ENCODE peak calls at places on chromosomes 13 and 19, in eight cellular contexts. One of them, this sample, is unnamed.

GRCh38 chr13:82636119-82636518 is 1246.2 kb downstream of the SLITRK1 start:
- DNase-seq in IMR-90: peak; percentile 9
- DNase-seq in thyroid gland: no peak
- DNase-seq in heart left ventricle: no peak
- DNase-seq in HCT116: no peak
- DNase-seq in NB4: peak; percentile 31
- DNase-seq in body of pancreas: no peak
- DNase-seq in transverse colon: no peak
- DNase-seq in this sample: no peak

GRCh38 chr19:39814595-39814994 is 19.4 kb downstream of the DYRK1B start:
- DNase-seq in IMR-90: no peak
- DNase-seq in thyroid gland: no peak
- DNase-seq in heart left ventricle: no peak
- DNase-seq in HCT116: no peak
- DNase-seq in NB4: no peak
- DNase-seq in body of pancreas: no peak
- DNase-seq in transverse colon: no peak
- DNase-seq in this sample: no peak

GRCh38 chr19:1512671-1513491 is at the start of gene ADAMTSL5:
- DNase-seq in IMR-90: peak; percentile 28
- DNase-seq in thyroid gland: no peak
- DNase-seq in heart left ventricle: peak; percentile 78
- DNase-seq in HCT116: no peak
- DNase-seq in NB4: peak; percentile 74
- DNase-seq in body of pancreas: peak; percentile 45
- DNase-seq in transverse colon: peak; percentile 84
- DNase-seq in this sample: no peak

GRCh38 chr19:13986348-13986904 is 19.7 kb downstream of the RFX1 start:
- DNase-seq in IMR-90: peak; percentile 72
- DNase-seq in thyroid gland: peak; percentile 69
- DNase-seq in heart left ventricle: peak; percentile 91
- DNase-seq in HCT116: no peak
- DNase-seq in NB4: peak; percentile 97
- DNase-seq in body of pancreas: peak; percentile 67
- DNase-seq in transverse colon: peak; percentile 90
- DNase-seq in this sample: peak; percentile 76

GRCh38 chr19:4722671-4723464 is 774 bp downstream of the DPP9 start:
- DNase-seq in IMR-90: peak; percentile 53
- DNase-seq in thyroid gland: peak; percentile 17
- DNase-seq in heart left ventricle: peak; percentile 63
- DNase-seq in HCT116: no peak
- DNase-seq in NB4: peak; percentile 59
- DNase-seq in body of pancreas: peak; percentile 40
- DNase-seq in transverse colon: no peak
- DNase-seq in this sample: no peak

GRCh38 chr13:79459906-79460305 is 21.0 kb upstream of the NDFIP2 start:
- DNase-seq in IMR-90: peak; percentile 25
- DNase-seq in thyroid gland: no peak
- DNase-seq in heart left ventricle: no peak
- DNase-seq in HCT116: no peak
- DNase-seq in NB4: no peak
- DNase-seq in body of pancreas: no peak
- DNase-seq in transverse colon: no peak
- DNase-seq in this sample: no peak

GRCh38 chr13:66691149-66691548 is 539.0 kb downstream of the PCDH9 start:
- DNase-seq in IMR-90: no peak
- DNase-seq in thyroid gland: no peak
- DNase-seq in heart left ventricle: no peak
- DNase-seq in HCT116: no peak
- DNase-seq in NB4: no peak
- DNase-seq in body of pancreas: no peak
- DNase-seq in transverse colon: no peak
- DNase-seq in this sample: no peak

GRCh38 chr19:7356899-7357627 is 8.3 kb downstream of the ARHGEF18 start:
- DNase-seq in IMR-90: no peak
- DNase-seq in thyroid gland: no peak
- DNase-seq in heart left ventricle: no peak
- DNase-seq in HCT116: no peak
- DNase-seq in NB4: peak; percentile 34
- DNase-seq in body of pancreas: no peak
- DNase-seq in transverse colon: no peak
- DNase-seq in this sample: no peak

GRCh38 chr19:13692096-13692495 is 72.2 kb upstream of the MRI1 start:
- DNase-seq in IMR-90: peak; percentile 60
- DNase-seq in thyroid gland: peak; percentile 91
- DNase-seq in heart left ventricle: no peak
- DNase-seq in HCT116: no peak
- DNase-seq in NB4: no peak
- DNase-seq in body of pancreas: no peak
- DNase-seq in transverse colon: no peak
- DNase-seq in this sample: no peak

GRCh38 chr13:34967851-34968562 is 25.9 kb downstream of the NBEA start:
- DNase-seq in IMR-90: no peak
- DNase-seq in thyroid gland: no peak
- DNase-seq in heart left ventricle: no peak
- DNase-seq in HCT116: no peak
- DNase-seq in NB4: no peak
- DNase-seq in body of pancreas: no peak
- DNase-seq in transverse colon: no peak
- DNase-seq in this sample: no peak

GRCh38 chr19:37928527-37929286 is 21.7 kb downstream of the SIPA1L3 start:
- DNase-seq in IMR-90: no peak
- DNase-seq in thyroid gland: no peak
- DNase-seq in heart left ventricle: no peak
- DNase-seq in HCT116: no peak
- DNase-seq in NB4: peak; percentile 63
- DNase-seq in body of pancreas: no peak
- DNase-seq in transverse colon: no peak
- DNase-seq in this sample: no peak

GRCh38 chr19:53308339-53308811 is 25.2 kb upstream of the ZNF845 start:
- DNase-seq in IMR-90: no peak
- DNase-seq in thyroid gland: peak; percentile 44
- DNase-seq in heart left ventricle: no peak
- DNase-seq in HCT116: no peak
- DNase-seq in NB4: no peak
- DNase-seq in body of pancreas: peak; percentile 17
- DNase-seq in transverse colon: no peak
- DNase-seq in this sample: no peak

GRCh38 chr19:51372649-51373504 is at the start of gene NKG7:
- DNase-seq in IMR-90: no peak
- DNase-seq in thyroid gland: no peak
- DNase-seq in heart left ventricle: no peak
- DNase-seq in HCT116: no peak
- DNase-seq in NB4: peak; percentile 99
- DNase-seq in body of pancreas: no peak
- DNase-seq in transverse colon: no peak
- DNase-seq in this sample: no peak

GRCh38 chr13:93227906-93228801 is 1.5 kb downstream of the GPC6 start:
- DNase-seq in IMR-90: peak; percentile 87
- DNase-seq in thyroid gland: peak; percentile 10
- DNase-seq in heart left ventricle: peak; percentile 48
- DNase-seq in HCT116: no peak
- DNase-seq in NB4: no peak
- DNase-seq in body of pancreas: peak; percentile 57
- DNase-seq in transverse colon: peak; percentile 32
- DNase-seq in this sample: no peak

GRCh38 chr19:1446713-1447564 is 3.0 kb upstream of the APC2 start:
- DNase-seq in IMR-90: no peak
- DNase-seq in thyroid gland: no peak
- DNase-seq in heart left ventricle: peak; percentile 26
- DNase-seq in HCT116: no peak
- DNase-seq in NB4: peak; percentile 55
- DNase-seq in body of pancreas: no peak
- DNase-seq in transverse colon: no peak
- DNase-seq in this sample: no peak

GRCh38 chr13:20127563-20128458 is 33.0 kb downstream of the GJA3 start:
- DNase-seq in IMR-90: peak; percentile 16
- DNase-seq in thyroid gland: peak; percentile 71
- DNase-seq in heart left ventricle: peak; percentile 82
- DNase-seq in HCT116: no peak
- DNase-seq in NB4: peak; percentile 87
- DNase-seq in body of pancreas: peak; percentile 80
- DNase-seq in transverse colon: peak; percentile 77
- DNase-seq in this sample: no peak

GRCh38 chr19:54196514-54196913 is 4.1 kb upstream of the RPS9 start:
- DNase-seq in IMR-90: no peak
- DNase-seq in thyroid gland: no peak
- DNase-seq in heart left ventricle: no peak
- DNase-seq in HCT116: no peak
- DNase-seq in NB4: no peak
- DNase-seq in body of pancreas: no peak
- DNase-seq in transverse colon: no peak
- DNase-seq in this sample: no peak

GRCh38 chr13:101986316-101986715 is 415.5 kb downstream of the FGF14 start:
- DNase-seq in IMR-90: no peak
- DNase-seq in thyroid gland: no peak
- DNase-seq in heart left ventricle: no peak
- DNase-seq in HCT116: no peak
- DNase-seq in NB4: no peak
- DNase-seq in body of pancreas: no peak
- DNase-seq in transverse colon: no peak
- DNase-seq in this sample: no peak

GRCh38 chr19:58550362-58551122 is 4.4 kb downstream of the CHMP2A start:
- DNase-seq in IMR-90: no peak
- DNase-seq in thyroid gland: no peak
- DNase-seq in heart left ventricle: peak; percentile 18
- DNase-seq in HCT116: no peak
- DNase-seq in NB4: peak; percentile 12
- DNase-seq in body of pancreas: no peak
- DNase-seq in transverse colon: no peak
- DNase-seq in this sample: no peak

GRCh38 chr13:113918981-113919646 is 54.8 kb downstream of the C13orf46 start:
- DNase-seq in IMR-90: no peak
- DNase-seq in thyroid gland: no peak
- DNase-seq in heart left ventricle: no peak
- DNase-seq in HCT116: no peak
- DNase-seq in NB4: no peak
- DNase-seq in body of pancreas: no peak
- DNase-seq in transverse colon: no peak
- DNase-seq in this sample: no peak

GRCh38 chr19:55312621-55313117 is 12.5 kb downstream of the TMEM150B start:
- DNase-seq in IMR-90: no peak
- DNase-seq in thyroid gland: no peak
- DNase-seq in heart left ventricle: no peak
- DNase-seq in HCT116: no peak
- DNase-seq in NB4: no peak
- DNase-seq in body of pancreas: no peak
- DNase-seq in transverse colon: no peak
- DNase-seq in this sample: no peak

GRCh38 chr19:13195678-13196077 is 45.5 kb downstream of the IER2 start:
- DNase-seq in IMR-90: no peak
- DNase-seq in thyroid gland: peak; percentile 26
- DNase-seq in heart left ventricle: no peak
- DNase-seq in HCT116: no peak
- DNase-seq in NB4: peak; percentile 44
- DNase-seq in body of pancreas: peak; percentile 84
- DNase-seq in transverse colon: peak; percentile 85
- DNase-seq in this sample: no peak

GRCh38 chr13:77330009-77330471 is 3.1 kb upstream of the MYCBP2 start:
- DNase-seq in IMR-90: no peak
- DNase-seq in thyroid gland: no peak
- DNase-seq in heart left ventricle: no peak
- DNase-seq in HCT116: no peak
- DNase-seq in NB4: peak; percentile 58
- DNase-seq in body of pancreas: no peak
- DNase-seq in transverse colon: no peak
- DNase-seq in this sample: no peak
- TF ChIP-seq POLR2A in IMR-90: no peak
- TF ChIP-seq POLR2A in thyroid gland: no peak
- TF ChIP-seq POLR2A in heart left ventricle: no peak
- TF ChIP-seq POLR2A in HCT116: no peak
- TF ChIP-seq POLR2A in NB4: no peak
- TF ChIP-seq POLR2A in body of pancreas: no peak
- TF ChIP-seq POLR2A in transverse colon: no peak
- TF ChIP-seq POLR2A in this sample: no peak

DNA sequence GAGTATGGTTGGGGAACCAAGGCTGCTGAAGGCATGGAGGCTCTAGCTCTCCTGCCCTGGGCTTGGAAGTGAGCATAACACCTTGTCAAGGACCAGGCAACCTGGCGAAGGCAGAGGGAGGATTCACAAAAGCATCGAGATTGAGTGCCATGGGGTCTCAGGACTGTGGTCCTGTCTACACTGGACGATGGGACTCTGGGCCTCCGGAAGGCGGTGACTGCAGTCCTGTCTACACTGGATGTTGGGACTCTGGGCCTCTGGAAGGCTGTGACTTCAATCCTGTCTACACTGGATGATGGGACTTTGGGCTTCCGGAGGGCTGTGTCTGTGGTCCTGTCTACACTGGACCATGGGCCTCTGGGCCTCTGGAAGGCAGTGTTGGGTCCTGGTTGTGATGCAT is 290.4 kb downstream of the TEX29 start:
- DNase-seq in IMR-90: no peak
- DNase-seq in thyroid gland: no peak
- DNase-seq in heart left ventricle: no peak
- DNase-seq in HCT116: no peak
- DNase-seq in NB4: no peak
- DNase-seq in body of pancreas: no peak
- DNase-seq in transverse colon: no peak
- DNase-seq in this sample: no peak
- H3K4me3 ChIP-seq in IMR-90: no peak overlapping the region
- H3K4me3 ChIP-seq in thyroid gland: no peak overlapping the region
- H3K4me3 ChIP-seq in heart left ventricle: no peak overlapping the region
- H3K4me3 ChIP-seq in HCT116: no peak overlapping the region
- H3K4me3 ChIP-seq in NB4: no peak overlapping the region
- H3K4me3 ChIP-seq in body of pancreas: no peak overlapping the region
- H3K4me3 ChIP-seq in transverse colon: no peak overlapping the region
- H3K4me3 ChIP-seq in this sample: no peak overlapping the region

DNA sequence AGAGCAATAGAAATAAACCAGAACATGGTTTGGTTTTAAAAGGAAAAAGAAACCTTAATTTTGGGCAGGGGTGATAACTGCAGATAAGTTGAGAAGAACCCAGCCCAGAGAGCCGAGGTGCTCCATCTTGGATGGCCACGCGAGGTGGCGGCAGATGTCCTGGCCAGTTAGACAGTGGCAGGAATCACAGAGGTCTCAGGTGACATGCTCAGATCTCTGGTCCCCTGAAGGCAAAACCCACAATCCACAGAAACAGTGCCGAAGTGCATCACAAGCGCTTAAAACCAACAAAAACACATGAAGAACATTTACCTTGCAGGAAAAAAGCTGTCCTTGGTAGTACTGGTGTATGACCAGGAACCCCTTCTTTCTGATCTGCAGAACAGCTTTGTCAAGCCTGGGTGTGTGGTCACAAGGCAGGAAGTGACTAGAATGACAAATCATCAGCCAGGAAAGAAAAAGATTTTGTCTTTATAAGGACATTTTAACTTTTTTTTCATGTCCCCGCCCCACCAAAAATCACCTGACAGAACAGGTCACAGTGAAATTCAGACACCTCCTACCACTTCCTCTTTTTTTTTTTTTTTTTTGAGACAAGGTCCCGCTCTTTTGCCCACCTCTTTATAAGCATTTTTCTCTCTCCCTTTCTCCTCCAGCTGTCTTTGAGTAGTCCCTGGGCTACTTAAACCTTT is at the start of gene LCP1:
- DNase-seq in IMR-90: no peak
- DNase-seq in thyroid gland: no peak
- DNase-seq in heart left ventricle: no peak
- DNase-seq in HCT116: no peak
- DNase-seq in NB4: peak; percentile 93
- DNase-seq in body of pancreas: no peak
- DNase-seq in transverse colon: peak; percentile 44
- DNase-seq in this sample: peak; percentile 14
- TF ChIP-seq POLR2A in IMR-90: no peak
- TF ChIP-seq POLR2A in thyroid gland: no peak
- TF ChIP-seq POLR2A in heart left ventricle: no peak
- TF ChIP-seq POLR2A in HCT116: no peak
- TF ChIP-seq POLR2A in NB4: peak; percentile 96
- TF ChIP-seq POLR2A in body of pancreas: peak; percentile 59
- TF ChIP-seq POLR2A in transverse colon: peak; percentile 87
- TF ChIP-seq POLR2A in this sample: no peak

GRCh38 chr13:24180743-24181384 is 20.3 kb downstream of the SPATA13 start:
- DNase-seq in IMR-90: peak; percentile 79
- DNase-seq in thyroid gland: no peak
- DNase-seq in heart left ventricle: no peak
- DNase-seq in HCT116: no peak
- DNase-seq in NB4: no peak
- DNase-seq in body of pancreas: no peak
- DNase-seq in transverse colon: no peak
- DNase-seq in this sample: no peak
- H3K4me3 ChIP-seq in IMR-90: no peak overlapping the region
- H3K4me3 ChIP-seq in thyroid gland: no peak overlapping the region
- H3K4me3 ChIP-seq in heart left ventricle: no peak overlapping the region
- H3K4me3 ChIP-seq in HCT116: no peak overlapping the region
- H3K4me3 ChIP-seq in NB4: no peak overlapping the region
- H3K4me3 ChIP-seq in body of pancreas: no peak overlapping the region
- H3K4me3 ChIP-seq in transverse colon: no peak overlapping the region
- H3K4me3 ChIP-seq in this sample: no peak overlapping the region